ENCODE peak calls at places on chromosomes 16 and 17, in seven cellular contexts. U is HepG2, T is astrocyte of the spinal cord, M is mucosa of descending colon, O is adipocyte, G is tibial nerve, C is cardiac fibroblast. Z is an unnamed sample.

GRCh38 chr17:78977992-78978973 is 1.4 kb downstream of the LGALS3BP start:
- DNase-seq in T (no peak), M (no peak), G (no peak), O (no peak), U (no peak), C (no peak), Z (no peak)

GRCh38 chr16:86046901-86047300 is 147.9 kb downstream of the IRF8 start:
- DNase-seq in M (no peak), C (no peak), O (no peak), G (no peak), T (no peak), U (no peak), Z (no peak)

GRCh38 chr17:67514998-67515397 is 137.9 kb downstream of the PITPNC1 start:
- DNase-seq in C (no peak), G (no peak), U (no peak), M (no peak), T (no peak), O (no peak), Z (no peak)

GRCh38 chr16:62478903-62479458 is 442.7 kb upstream of the CDH8 start:
- DNase-seq in U (no peak), G (no peak), O (no peak), T (no peak), C (no peak), M (no peak), Z (no peak)

GRCh38 chr16:67399749-67400704 is 6.7 kb upstream of the TPPP3 start:
- DNase-seq in M (no peak), C (no peak), O (no peak), G (no peak), U (no peak), T (no peak), Z (no peak)

GRCh38 chr16:48125888-48126287 is 29.9 kb downstream of the ABCC12 start:
- DNase-seq in T (no peak), G (no peak), C (no peak), M (no peak), U (no peak), O (no peak), Z (no peak)

GRCh38 chr16:7363397-7364053 is 30.9 kb downstream of the RBFOX1 start:
- DNase-seq in O (no peak), C (no peak), G (no peak), M (no peak), T (no peak), U (no peak), Z (no peak)

GRCh38 chr17:561118-561517 is 153.5 kb downstream of the VPS53 start:
- DNase-seq in G (no peak), O (peak), T (peak), C (peak), M (no peak), U (no peak), Z (no peak)

GRCh38 chr17:73319766-73320165 is 8.0 kb upstream of the CDC42EP4 start:
- DNase-seq in O (no peak), M (no peak), G (no peak), U (no peak), C (no peak), T (no peak), Z (no peak)

GRCh38 chr16:75309899-75310430 is 58.5 kb upstream of the BCAR1 start:
- DNase-seq in O (no peak), U (peak), C (no peak), T (no peak), G (no peak), M (no peak), Z (no peak)

GRCh38 chr16:3646348-3646920 is 8.1 kb upstream of the DNASE1 start:
- DNase-seq in T (peak), G (no peak), U (peak), M (peak), O (no peak), C (no peak), Z (peak)

GRCh38 chr17:78993981-78994671 is 14.4 kb upstream of the LGALS3BP start:
- DNase-seq in U (no peak), T (no peak), O (no peak), C (no peak), G (no peak), M (no peak), Z (no peak)

GRCh38 chr17:75840779-75841123 is 3.5 kb downstream of the UNC13D start:
- DNase-seq in G (no peak), M (no peak), O (no peak), T (no peak), U (no peak), C (no peak), Z (no peak)

GRCh38 chr16:77564791-77565390 is 130.1 kb upstream of the ADAMTS18 start:
- DNase-seq in C (peak), G (no peak), T (peak), O (no peak), M (no peak), U (no peak), Z (no peak)

GRCh38 chr17:69269174-69269998 is 40.8 kb upstream of the ABCA10 start:
- DNase-seq in C (peak), G (no peak), O (peak), T (peak), U (peak), M (no peak), Z (no peak)

GRCh38 chr17:28951991-28952975 is 965 bp upstream of the PHF12 start:
- DNase-seq in T (peak), U (peak), C (peak), O (peak), G (peak), M (peak), Z (peak)

GRCh38 chr16:21101631-21102420 is 48.8 kb downstream of the DNAH3 start:
- DNase-seq in T (peak), M (no peak), U (peak), C (peak), O (peak), G (no peak), Z (no peak)

GRCh38 chr16:12084436-12084835 is 107.9 kb downstream of the SNX29 start:
- DNase-seq in T (no peak), G (no peak), M (no peak), U (no peak), O (no peak), C (no peak), Z (no peak)

GRCh38 chr16:9948933-9949332 is 233.3 kb downstream of the GRIN2A start:
- DNase-seq in M (no peak), O (no peak), C (no peak), U (no peak), T (no peak), G (no peak), Z (no peak)

GRCh38 chr16:3584412-3584811 is 7.2 kb upstream of the NLRC3 start:
- DNase-seq in U (no peak), O (no peak), T (no peak), M (no peak), G (no peak), C (no peak), Z (no peak)

GRCh38 chr17:74042744-74043486 is 160.6 kb upstream of the RPL38 start:
- DNase-seq in O (no peak), M (no peak), T (peak), U (peak), G (peak), C (peak), Z (peak)

GRCh38 chr16:2700786-2701185 is 18.5 kb downstream of the KCTD5 start:
- DNase-seq in U (no peak), C (no peak), T (no peak), G (no peak), O (no peak), M (no peak), Z (no peak)

GRCh38 chr17:15475620-15476354 is 8.4 kb upstream of the CDRT4 start:
- DNase-seq in T (peak), U (peak), G (peak), M (no peak), C (peak), O (peak), Z (no peak)

GRCh38 chr17:18250259-18250658 is 8.3 kb downstream of the FLII start:
- DNase-seq in G (no peak), T (no peak), U (no peak), O (no peak), C (no peak), M (peak), Z (no peak)

GRCh38 chr16:78286076-78286475 is 186.6 kb downstream of the WWOX start:
- DNase-seq in M (no peak), O (no peak), U (no peak), C (no peak), G (no peak), T (no peak), Z (no peak)

GRCh38 chr16:88888778-88889387 is 22.4 kb upstream of the PABPN1L start:
- DNase-seq in O (no peak), C (no peak), T (no peak), M (no peak), U (no peak), G (peak), Z (no peak)

GRCh38 chr16:28279006-28279405 is 13.3 kb upstream of the SBK1 start:
- DNase-seq in G (no peak), M (no peak), U (no peak), O (no peak), T (no peak), C (no peak), Z (no peak)

GRCh38 chr16:28276301-28276700 is 16.0 kb upstream of the SBK1 start:
- DNase-seq in O (no peak), U (no peak), M (no peak), G (no peak), C (no peak), T (no peak), Z (no peak)

GRCh38 chr16:28274676-28275075 is 17.6 kb upstream of the SBK1 start:
- DNase-seq in U (no peak), M (no peak), C (no peak), G (no peak), O (no peak), T (no peak), Z (no peak)

GRCh38 chr16:28280881-28281836 is 11.2 kb upstream of the SBK1 start:
- DNase-seq in G (no peak), U (no peak), O (no peak), C (no peak), T (no peak), M (no peak), Z (no peak)

DNA sequence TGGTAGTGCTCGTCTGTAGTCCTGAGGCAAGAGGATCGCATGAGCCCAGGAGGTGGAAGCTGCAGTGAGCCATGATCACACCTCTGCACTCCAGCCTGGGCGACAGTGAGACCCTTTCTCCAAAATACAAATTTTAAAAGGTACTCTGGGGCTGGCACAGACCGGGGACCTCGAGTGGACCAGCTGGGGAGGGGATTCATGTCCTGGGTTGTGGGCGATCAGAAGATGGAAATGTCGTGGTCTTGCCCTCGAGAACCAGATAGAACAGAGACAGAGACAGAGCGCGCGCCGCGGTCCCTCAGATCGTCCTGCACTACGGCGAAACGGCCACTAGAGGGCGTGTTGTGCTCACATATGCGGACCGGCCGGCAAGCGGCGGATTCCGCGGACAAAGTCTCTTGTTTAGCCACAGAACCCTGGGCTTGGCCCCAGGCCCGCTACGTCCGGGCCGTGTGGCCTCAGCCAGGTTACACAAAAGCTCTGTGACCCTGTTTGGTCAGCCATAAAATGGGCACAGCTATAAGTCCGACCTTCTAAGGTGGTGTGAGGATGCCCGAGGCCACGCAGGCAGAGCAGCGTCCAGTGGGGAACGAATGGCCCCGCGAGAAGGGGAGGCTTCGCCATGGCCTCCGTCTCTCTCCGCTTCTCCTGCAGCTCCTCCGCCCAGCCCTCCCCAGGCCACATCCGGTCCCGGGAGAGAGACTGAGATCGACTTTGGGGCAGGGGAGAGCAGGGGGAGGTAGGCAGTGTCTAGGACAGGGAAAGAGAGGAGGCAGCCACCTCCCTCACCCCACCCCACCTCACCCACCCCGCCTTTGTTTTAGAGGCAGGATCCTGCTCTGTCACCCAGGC is 14.6 kb upstream of the SBK1 start:
- DNase-seq in O (peak), G (peak), M (peak), C (peak), U (peak), T (peak), Z (peak)
- H3K4me3 ChIP-seq in O (peak), G (peak), M (no peak), C (peak), U (peak), T (peak), Z (peak)

GRCh38 chr16:4803479-4804243 is 1.2 kb upstream of the ROGDI start:
- DNase-seq in G (no peak), M (no peak), U (no peak), C (no peak), O (peak), T (no peak), Z (no peak)
- H3K4me3 ChIP-seq in G (peak), M (no peak), U (no peak), C (no peak), O (peak), T (no peak), Z (peak)

DNA sequence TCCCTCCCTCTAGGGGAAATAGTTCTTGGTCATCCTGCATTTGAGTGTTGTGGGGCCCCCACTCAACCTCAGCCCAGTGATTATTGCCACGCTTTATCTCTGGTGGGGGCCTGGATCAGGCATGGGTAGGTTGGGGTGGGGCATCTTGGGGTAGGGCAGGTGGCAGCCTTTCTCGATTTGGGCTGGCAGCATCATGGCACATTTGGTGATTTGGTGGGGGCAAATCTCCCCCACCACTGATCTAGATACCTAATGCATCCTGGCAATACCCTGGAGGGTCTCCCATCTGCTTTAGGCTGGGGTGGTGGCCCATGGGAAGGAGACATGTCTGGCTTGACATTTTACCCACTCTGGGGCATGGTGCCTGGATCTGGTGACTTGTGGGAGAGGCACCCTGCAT is 40.2 kb downstream of the NLRP1 start:
- DNase-seq in T (no peak), C (no peak), G (no peak), O (no peak), U (no peak), M (no peak), Z (no peak)
- H3K4me3 ChIP-seq in T (no peak), C (no peak), G (no peak), O (no peak), U (no peak), M (no peak), Z (no peak)

GRCh38 chr17:58334661-58335060 is 6.1 kb upstream of the TSPOAP1 start:
- DNase-seq in T (no peak), O (no peak), M (peak), G (no peak), U (no peak), C (no peak), Z (no peak)

GRCh38 chr17:58330997-58331814 is 2.6 kb upstream of the TSPOAP1 start:
- DNase-seq in U (no peak), M (peak), O (no peak), T (no peak), C (no peak), G (no peak), Z (no peak)

GRCh38 chr17:58331815-58332719 is 3.5 kb upstream of the TSPOAP1 start:
- DNase-seq in T (no peak), O (no peak), G (peak), U (no peak), C (no peak), M (peak), Z (peak)

GRCh38 chr17:58333396-58334207 is 5.0 kb upstream of the TSPOAP1 start:
- DNase-seq in G (no peak), O (no peak), T (no peak), C (no peak), M (no peak), U (no peak), Z (no peak)

GRCh38 chr17:58332720-58333395 is 4.3 kb upstream of the TSPOAP1 start:
- DNase-seq in O (no peak), C (no peak), G (no peak), U (no peak), T (no peak), M (peak), Z (no peak)
- H3K4me3 ChIP-seq in O (no peak), C (no peak), G (no peak), U (no peak), T (no peak), M (no peak), Z (peak)

GRCh38 chr16:53502331-53503269 is at the start of gene AKTIP:
- DNase-seq in G (no peak), C (peak), U (no peak), T (peak), O (peak), M (peak), Z (peak)

GRCh38 chr16:53498984-53499383 is 4.0 kb downstream of the AKTIP start:
- DNase-seq in C (no peak), O (no peak), M (no peak), U (no peak), G (no peak), T (no peak), Z (no peak)

GRCh38 chr16:53503270-53503911 is 382 bp upstream of the AKTIP start:
- DNase-seq in U (peak), O (peak), G (peak), M (peak), T (peak), C (peak), Z (peak)

GRCh38 chr16:53504161-53504663 is 1.2 kb upstream of the AKTIP start:
- DNase-seq in C (peak), O (peak), M (peak), U (no peak), G (peak), T (peak), Z (peak)

DNA sequence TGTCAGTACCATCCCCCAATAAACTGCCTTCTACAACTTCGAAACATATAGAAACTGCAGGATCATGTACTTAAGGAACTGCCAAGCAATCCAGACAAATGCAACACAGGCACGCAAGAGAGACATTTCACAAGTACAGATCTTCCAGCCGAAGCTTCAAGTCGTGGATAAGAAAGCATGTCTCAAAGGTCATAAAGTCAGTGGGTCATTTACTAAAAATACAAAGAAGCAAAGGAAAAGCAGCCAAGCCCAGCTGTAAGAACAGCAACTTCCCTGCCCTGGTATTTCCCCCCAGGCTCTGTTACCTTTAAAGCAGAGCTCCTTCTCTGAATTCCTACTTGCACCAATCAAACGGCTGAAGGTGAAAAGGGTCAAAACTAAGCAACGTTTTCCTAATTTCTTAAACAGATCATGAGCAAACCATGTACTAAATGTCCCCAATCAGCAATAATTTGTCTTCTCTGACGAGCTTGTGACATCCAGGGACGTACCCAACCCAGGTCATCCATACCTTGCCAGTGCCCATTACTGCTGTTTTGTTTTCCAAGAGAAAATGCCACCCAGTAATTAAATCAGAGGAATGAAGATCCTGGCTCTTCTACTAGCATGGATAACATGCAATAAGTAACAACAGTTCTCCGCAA is 1.7 kb downstream of the AKTIP start:
- DNase-seq in O (peak), G (no peak), C (peak), U (no peak), M (no peak), T (no peak), Z (no peak)
- H3K4me3 ChIP-seq in O (peak), G (no peak), C (no peak), U (peak), M (no peak), T (no peak), Z (peak)

GRCh38 chr17:45970659-45971058 is 28.4 kb upstream of the STH start:
- DNase-seq in G (no peak), C (no peak), O (no peak), T (no peak), M (no peak), U (no peak), Z (no peak)
- H3K4me3 ChIP-seq in G (no peak), C (no peak), O (no peak), T (no peak), M (no peak), U (no peak), Z (no peak)

GRCh38 chr17:64781394-64781793 is 119.3 kb upstream of the SMURF2 start:
- DNase-seq in M (peak), U (no peak), O (no peak), T (no peak), C (peak), G (no peak), Z (no peak)
- H3K4me3 ChIP-seq in M (no peak), U (no peak), O (no peak), T (no peak), C (no peak), G (no peak), Z (peak)

DNA sequence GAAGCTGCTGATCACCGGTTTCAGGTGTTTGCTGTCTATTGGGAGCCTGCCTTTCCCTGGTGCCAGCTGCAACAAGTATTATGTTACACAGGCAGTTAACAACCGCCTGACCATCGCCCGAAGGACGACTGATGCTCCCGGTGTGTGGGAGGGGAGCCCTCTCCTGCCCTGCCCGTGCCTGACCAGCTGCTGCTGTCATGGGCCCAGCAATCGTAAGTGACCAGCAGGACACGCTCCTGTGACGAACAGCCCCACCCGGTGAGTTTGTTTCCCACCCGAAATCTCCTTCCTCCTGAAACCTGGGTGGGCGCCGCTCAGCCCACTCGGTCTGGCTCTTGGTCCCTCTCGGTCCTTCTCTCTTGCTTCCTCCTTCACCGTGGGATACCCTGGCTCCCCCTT is 17.9 kb upstream of the UBE2I start:
- DNase-seq in O (no peak), G (no peak), C (no peak), M (no peak), U (no peak), T (no peak), Z (no peak)
- H3K4me3 ChIP-seq in O (no peak), G (no peak), C (no peak), M (no peak), U (peak), T (no peak), Z (no peak)

Z was measured in ascending aorta.